ENCODE peak calls at places on chromosomes 7 and 10, in seven cellular contexts. R is mammary epithelial cell, N is GM23248, D is K562, X is H1, Y is hepatocyte, C is neural progenitor cell. O is an unnamed sample.

GRCh38 chr7:47571355-47572100 is 10.4 kb downstream of the TNS3 start:
- DNase-seq in N (peak), C (no peak), Y (peak), R (peak), D (no peak), X (no peak), O (peak)

GRCh38 chr7:147279516-147279915 is 1162.9 kb downstream of the CNTNAP2 start:
- DNase-seq in X (no peak), D (no peak), N (no peak), C (peak), R (no peak), Y (no peak), O (no peak)

GRCh38 chr7:11969627-11970026 is 137.6 kb upstream of the THSD7A start:
- DNase-seq in C (peak), D (no peak), Y (no peak), N (no peak), R (no peak), X (no peak), O (no peak)

GRCh38 chr7:23709081-23709746 is 805 bp upstream of the STK31 start:
- DNase-seq in X (no peak), R (peak), Y (peak), D (no peak), N (no peak), C (no peak), O (no peak)

GRCh38 chr10:75284097-75284485 is 48.3 kb upstream of the COMTD1 start:
- DNase-seq in R (no peak), D (no peak), X (no peak), C (no peak), Y (peak), N (no peak), O (no peak)

GRCh38 chr7:45649560-45650346 is 75.6 kb downstream of the ADCY1 start:
- DNase-seq in X (no peak), R (no peak), Y (no peak), N (no peak), C (no peak), D (no peak), O (no peak)

GRCh38 chr7:40393660-40394059 is 258.9 kb downstream of the SUGCT start:
- DNase-seq in D (no peak), Y (no peak), C (no peak), N (no peak), X (no peak), R (no peak), O (no peak)

GRCh38 chr7:98878365-98879197 is at the start of gene TRRAP:
- DNase-seq in C (peak), D (peak), N (peak), Y (peak), R (peak), X (no peak), O (no peak)

GRCh38 chr10:66747451-66747850 is 178.4 kb upstream of the LRRTM3 start:
- DNase-seq in N (peak), X (no peak), D (no peak), R (peak), C (no peak), Y (peak), O (peak)

GRCh38 chr7:34354906-34355305 is 303.1 kb upstream of the NPSR1 start:
- DNase-seq in D (no peak), Y (no peak), R (no peak), N (peak), X (no peak), C (no peak), O (no peak)

GRCh38 chr7:158028971-158029370 is 558.7 kb downstream of the PTPRN2 start:
- DNase-seq in N (no peak), Y (no peak), C (no peak), D (no peak), X (no peak), R (no peak), O (no peak)

GRCh38 chr7:112079122-112079521 is 127.1 kb downstream of the DOCK4 start:
- DNase-seq in D (no peak), Y (no peak), C (no peak), R (no peak), N (no peak), X (no peak), O (no peak)

GRCh38 chr7:92763636-92764423 is 72.5 kb downstream of the CDK6 start:
- DNase-seq in C (peak), X (peak), N (peak), D (peak), Y (peak), R (peak), O (peak)

GRCh38 chr10:98235876-98236275 is 32.1 kb downstream of the LOXL4 start:
- DNase-seq in N (peak), D (no peak), R (no peak), X (no peak), C (no peak), Y (no peak), O (no peak)

GRCh38 chr7:147658392-147658791 is 932.2 kb upstream of the C7orf33 start:
- DNase-seq in D (no peak), R (no peak), Y (no peak), N (no peak), C (no peak), X (no peak), O (no peak)

GRCh38 chr7:51123322-51124021 is 193.1 kb downstream of the COBL start:
- DNase-seq in R (peak), D (no peak), C (no peak), N (peak), X (no peak), Y (no peak), O (peak)

GRCh38 chr10:71999360-72000072 is 35.3 kb downstream of the CHST3 start:
- DNase-seq in C (peak), R (no peak), D (no peak), X (no peak), N (peak), Y (peak), O (no peak)

GRCh38 chr10:122374859-122375721 is 582 bp downstream of the PLEKHA1 start:
- DNase-seq in C (peak), Y (peak), N (peak), R (peak), X (no peak), D (peak), O (no peak)

GRCh38 chr10:70985824-70986336 is 97.5 kb upstream of the PCBD1 start:
- DNase-seq in X (no peak), D (no peak), N (no peak), Y (no peak), R (peak), C (no peak), O (peak)

GRCh38 chr7:55078465-55079372 is 59.9 kb downstream of the EGFR start:
- DNase-seq in D (peak), C (peak), R (no peak), Y (peak), N (no peak), X (no peak), O (no peak)

GRCh38 chr7:158394936-158395335 is 192.7 kb downstream of the PTPRN2 start:
- DNase-seq in Y (peak), D (peak), C (peak), R (no peak), N (no peak), X (peak), O (no peak)

GRCh38 chr7:150801242-150801945 is 825 bp downstream of the TMEM176A start:
- DNase-seq in X (no peak), Y (no peak), C (no peak), N (no peak), R (no peak), D (no peak), O (no peak)

GRCh38 chr7:36746347-36746746 is 22.1 kb upstream of the AOAH start:
- DNase-seq in C (no peak), Y (peak), X (no peak), N (no peak), D (no peak), R (no peak), O (no peak)

GRCh38 chr10:49505076-49505475 is 33.8 kb downstream of the ERCC6 start:
- DNase-seq in C (no peak), D (no peak), X (no peak), N (no peak), R (no peak), Y (no peak), O (no peak)

GRCh38 chr10:113142601-113143000 is 192.6 kb downstream of the TCF7L2 start:
- DNase-seq in D (no peak), Y (peak), C (no peak), N (no peak), X (no peak), R (no peak), O (no peak)

GRCh38 chr10:48531486-48531885 is 73.4 kb downstream of the ARHGAP22 start:
- DNase-seq in C (no peak), R (no peak), Y (no peak), N (peak), D (no peak), X (no peak), O (no peak)

GRCh38 chr7:106075937-106076336 is 36.2 kb downstream of the SYPL1 start:
- DNase-seq in Y (no peak), N (no peak), C (no peak), D (no peak), X (no peak), R (no peak), O (no peak)

GRCh38 chr10:3172081-3172445 is 519 bp downstream of the PITRM1 start:
- DNase-seq in X (no peak), R (peak), Y (peak), N (peak), C (no peak), D (no peak), O (no peak)

GRCh38 chr10:70838270-70838669 is 22.5 kb downstream of the SGPL1 start:
- DNase-seq in X (no peak), D (no peak), Y (no peak), R (no peak), N (peak), C (no peak), O (no peak)

GRCh38 chr7:131686833-131687232 is 130.4 kb upstream of the PODXL start:
- DNase-seq in R (no peak), C (no peak), D (no peak), Y (no peak), N (no peak), X (no peak), O (no peak)

GRCh38 chr10:110789604-110790428 is 81.9 kb upstream of the PDCD4 start:
- DNase-seq in N (no peak), Y (no peak), R (no peak), X (no peak), D (no peak), C (no peak), O (no peak)

GRCh38 chr10:84138478-84139125 is 707 bp upstream of the GHITM start:
- DNase-seq in R (no peak), N (no peak), D (peak), Y (peak), C (no peak), X (no peak), O (no peak)

GRCh38 chr7:90271753-90272152 is 26.8 kb downstream of the CFAP69 start:
- DNase-seq in D (no peak), X (no peak), Y (no peak), N (peak), C (no peak), R (peak), O (no peak)

GRCh38 chr10:12644380-12645144 is 295.2 kb downstream of the CAMK1D start:
- DNase-seq in Y (no peak), C (no peak), X (no peak), R (no peak), D (no peak), N (no peak), O (no peak)

GRCh38 chr10:96263173-96263572 is 8.2 kb downstream of the BLNK start:
- DNase-seq in Y (no peak), R (no peak), C (no peak), N (no peak), X (no peak), D (no peak), O (no peak)

GRCh38 chr7:40506158-40506557 is 371.4 kb downstream of the SUGCT start:
- DNase-seq in Y (no peak), X (no peak), C (no peak), N (peak), R (no peak), D (no peak), O (no peak)

GRCh38 chr7:3636131-3636860 is 335.2 kb downstream of the SDK1 start:
- DNase-seq in R (no peak), X (no peak), C (no peak), Y (no peak), N (no peak), D (no peak), O (no peak)

GRCh38 chr7:32212321-32212720 is 142.1 kb upstream of the PDE1C start:
- DNase-seq in N (no peak), X (no peak), D (no peak), C (no peak), Y (no peak), R (no peak), O (no peak)

GRCh38 chr7:140752533-140752932 is 56.0 kb downstream of the NDUFB2 start:
- DNase-seq in C (no peak), N (peak), Y (no peak), D (no peak), X (no peak), R (no peak), O (no peak)

GRCh38 chr10:22931948-22932347 is 4.1 kb downstream of the ARMC3 start:
- DNase-seq in C (no peak), R (peak), X (no peak), D (no peak), N (peak), Y (peak), O (peak)

GRCh38 chr10:22932626-22933370 is 4.9 kb downstream of the ARMC3 start:
- DNase-seq in X (no peak), R (no peak), C (no peak), Y (no peak), D (no peak), N (peak), O (no peak)

GRCh38 chr10:22927661-22928403 is at the start of gene ARMC3:
- DNase-seq in C (peak), D (peak), Y (peak), X (peak), R (peak), N (peak), O (no peak)

GRCh38 chr10:22925088-22925487 is 2.8 kb upstream of the ARMC3 start:
- DNase-seq in Y (no peak), N (no peak), C (no peak), D (no peak), R (no peak), X (no peak), O (no peak)

GRCh38 chr10:22927163-22927562 is 690 bp upstream of the ARMC3 start:
- DNase-seq in D (no peak), X (no peak), R (no peak), C (no peak), Y (no peak), N (no peak), O (no peak)
- TF ChIP-seq EZH2 in D (no peak), X (no peak), R (no peak), C (peak), Y (no peak), N (no peak), O (no peak)

GRCh38 chr10:129972966-129973673 is 9.0 kb upstream of the EBF3 start:
- DNase-seq in Y (no peak), D (no peak), X (no peak), R (no peak), N (no peak), C (peak), O (no peak)
- TF ChIP-seq EZH2 in Y (no peak), D (no peak), X (peak), R (no peak), N (no peak), C (peak), O (peak)

GRCh38 chr7:100888988-100889760 is at the start of gene UFSP1:
- DNase-seq in C (no peak), N (no peak), R (no peak), Y (no peak), D (peak), X (no peak), O (no peak)

GRCh38 chr7:100892364-100893317 is 3.0 kb downstream of the ACHE start:
- DNase-seq in R (no peak), X (no peak), Y (no peak), C (no peak), D (no peak), N (no peak), O (no peak)

GRCh38 chr7:100891555-100891954 is 2.0 kb upstream of the UFSP1 start:
- DNase-seq in C (no peak), D (no peak), R (peak), N (peak), Y (no peak), X (no peak), O (peak)

GRCh38 chr7:100889761-100890639 is 485 bp upstream of the UFSP1 start:
- DNase-seq in C (peak), R (peak), D (peak), N (peak), X (peak), Y (peak), O (peak)

GRCh38 chr7:100890640-100891521 is 1.4 kb upstream of the UFSP1 start:
- DNase-seq in N (no peak), C (peak), X (no peak), D (peak), R (no peak), Y (no peak), O (no peak)
- TF ChIP-seq EZH2 in N (no peak), C (no peak), X (peak), D (no peak), R (no peak), Y (no peak), O (no peak)

GRCh38 chr10:90858489-90858968 is 690 bp upstream of the HTR7 start:
- DNase-seq in R (no peak), X (no peak), N (peak), C (peak), D (no peak), Y (no peak), O (no peak)
- TF ChIP-seq EZH2 in R (no peak), X (no peak), N (no peak), C (no peak), D (no peak), Y (no peak), O (no peak)

GRCh38 chr10:86878973-86879781 is 78.2 kb downstream of the MMRN2 start:
- DNase-seq in N (no peak), D (no peak), R (no peak), C (no peak), Y (no peak), X (no peak), O (no peak)
- TF ChIP-seq EZH2 in N (no peak), D (no peak), R (no peak), C (no peak), Y (no peak), X (no peak), O (no peak)

DNA sequence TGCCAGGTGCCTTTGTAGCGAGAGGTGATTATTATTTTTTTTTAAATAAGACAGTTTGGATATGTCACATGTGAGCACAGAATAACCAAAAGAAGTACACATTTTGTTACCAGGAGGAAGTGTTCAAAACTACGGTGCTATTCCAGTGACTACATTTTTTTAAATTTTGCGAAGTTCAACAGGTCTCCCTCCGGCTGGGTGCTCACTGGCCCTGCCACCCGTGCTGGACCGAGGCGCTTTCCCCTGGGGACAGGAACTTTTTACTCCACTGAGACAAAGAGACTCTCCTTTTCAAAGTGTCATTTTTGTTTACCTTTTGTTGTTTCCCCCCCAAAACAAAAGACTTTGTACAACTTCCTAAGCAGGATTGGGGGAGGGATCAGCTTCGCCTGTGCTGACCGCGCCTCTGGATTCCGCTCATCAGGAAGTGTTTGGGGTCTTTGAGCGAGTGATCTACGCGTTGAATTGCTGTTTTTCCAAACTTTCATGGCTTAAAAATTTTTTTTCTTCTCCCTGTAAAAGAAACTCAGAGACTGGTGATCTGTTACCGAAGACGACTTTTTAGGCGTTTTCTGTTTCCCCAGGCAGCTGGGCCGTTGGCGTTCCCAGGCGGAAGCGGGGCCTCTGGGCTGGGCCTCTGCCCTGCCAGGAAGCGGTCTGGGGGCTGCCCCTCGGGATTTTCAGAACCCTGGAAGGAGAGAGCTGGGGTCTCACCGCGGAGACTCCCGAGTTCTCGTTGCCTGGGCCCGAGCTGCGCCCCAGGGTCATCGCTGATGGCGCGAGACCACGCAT is 7.2 kb downstream of the EN2 start:
- DNase-seq in R (no peak), X (no peak), Y (no peak), N (no peak), C (peak), D (no peak), O (no peak)
- TF ChIP-seq EZH2 in R (peak), X (peak), Y (peak), N (no peak), C (peak), D (no peak), O (peak)

DNA sequence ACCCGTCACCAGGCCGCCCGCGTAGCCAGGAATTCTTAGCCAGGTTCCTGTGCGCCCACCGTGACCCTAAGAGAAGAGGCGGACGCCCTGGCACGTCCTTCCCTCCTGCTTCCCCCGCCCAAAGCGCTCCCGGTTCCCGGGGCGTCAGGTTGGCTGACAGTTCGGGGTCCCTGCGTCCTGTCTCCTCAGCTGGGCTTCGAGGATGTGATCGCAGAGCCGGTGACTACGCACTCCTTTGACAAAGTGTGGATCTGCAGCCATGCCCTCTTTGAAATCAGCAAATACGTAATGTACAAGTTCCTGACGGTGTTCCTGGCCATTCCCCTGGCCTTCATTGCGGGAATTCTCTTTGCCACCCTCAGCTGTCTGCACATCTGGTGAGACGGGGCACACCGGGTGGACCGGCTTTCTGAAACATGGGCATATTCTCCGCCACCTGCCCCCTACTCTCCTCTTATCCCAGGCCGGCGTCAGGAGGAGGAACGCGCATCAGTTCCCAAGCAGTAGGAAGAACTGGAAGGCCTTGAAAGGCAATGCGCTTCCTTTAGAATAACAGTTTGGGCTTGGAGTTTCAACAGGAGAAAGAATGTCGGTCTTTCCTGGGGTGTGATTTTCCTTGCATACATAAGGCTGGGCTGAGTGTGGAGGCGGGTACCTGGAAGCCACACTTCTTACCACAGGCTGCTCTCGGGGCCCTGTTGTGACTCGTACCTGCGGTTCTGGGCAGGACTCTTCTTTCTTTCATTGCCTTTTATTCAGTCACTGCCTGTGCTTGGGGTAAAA is 724 bp downstream of the CAV2 start:
- DNase-seq in X (no peak), C (peak), N (peak), Y (peak), R (peak), D (no peak), O (no peak)
- TF ChIP-seq EZH2 in X (peak), C (peak), N (no peak), Y (no peak), R (no peak), D (no peak), O (no peak)

GRCh38 chr7:1230411-1231213 is 2.1 kb upstream of the UNCX start:
- DNase-seq in X (no peak), R (no peak), C (peak), D (no peak), Y (no peak), N (no peak), O (no peak)
- TF ChIP-seq EZH2 in X (no peak), R (no peak), C (peak), D (no peak), Y (peak), N (peak), O (peak)

O was measured in keratinocyte.